ENCODE peak calls at places on chromosomes 3 and 15, in six cellular contexts. L is colonic mucosa, E is neuronal stem cell, F is PC-3, X is stomach, Y is RWPE1. J is an unnamed sample.

GRCh38 chr3:189041482-189042090 is 130.2 kb upstream of the TPRG1 start:
- DNase-seq in L (peak), E (peak), F (peak), X (peak), Y (peak), J (peak)

GRCh38 chr3:64972793-64973192 is 285.0 kb upstream of the ADAMTS9 start:
- DNase-seq in L (no peak), E (no peak), F (no peak), X (no peak), Y (no peak), J (no peak)

GRCh38 chr3:72587282-72587681 is 261.0 kb downstream of the SHQ1 start:
- DNase-seq in L (no peak), E (no peak), F (no peak), X (no peak), Y (no peak), J (no peak)

GRCh38 chr15:50189630-50190029 is 7.6 kb downstream of the SLC27A2 start:
- DNase-seq in L (no peak), E (no peak), F (no peak), X (no peak), Y (no peak), J (no peak)

GRCh38 chr15:69957175-69957574 is 140.5 kb downstream of the TLE3 start:
- DNase-seq in L (no peak), E (no peak), F (no peak), X (no peak), Y (no peak), J (no peak)

GRCh38 chr3:18988619-18989229 is 159.6 kb upstream of the KCNH8 start:
- DNase-seq in L (no peak), E (peak), F (peak), X (no peak), Y (no peak), J (no peak)

GRCh38 chr15:77455696-77456293 is 35.1 kb downstream of the HMG20A start:
- DNase-seq in L (no peak), E (no peak), F (no peak), X (no peak), Y (no peak), J (no peak)

GRCh38 chr3:42689421-42690014 is 4.2 kb downstream of the KLHL40 start:
- DNase-seq in L (no peak), E (no peak), F (no peak), X (no peak), Y (no peak), J (no peak)

GRCh38 chr15:24856397-24857093 is 98.2 kb upstream of the SNRPN start:
- DNase-seq in L (no peak), E (peak), F (no peak), X (no peak), Y (no peak), J (no peak)

GRCh38 chr3:104564045-104564643 is 802.6 kb upstream of the ALCAM start:
- DNase-seq in L (peak), E (no peak), F (peak), X (peak), Y (no peak), J (no peak)

GRCh38 chr15:44325568-44325967 is 37.0 kb downstream of the GOLM2 start:
- DNase-seq in L (no peak), E (peak), F (no peak), X (no peak), Y (no peak), J (no peak)

GRCh38 chr15:83561661-83562060 is 92.3 kb upstream of the ADAMTSL3 start:
- DNase-seq in L (no peak), E (no peak), F (no peak), X (no peak), Y (no peak), J (no peak)

GRCh38 chr15:68894208-68894607 is 36.1 kb upstream of the SPESP1 start:
- DNase-seq in L (no peak), E (no peak), F (no peak), X (no peak), Y (no peak), J (no peak)

GRCh38 chr3:116669576-116669975 is 40.0 kb upstream of the TUSC7 start:
- DNase-seq in L (no peak), E (no peak), F (no peak), X (no peak), Y (no peak), J (no peak)

GRCh38 chr3:175940881-175941280 is 1081.7 kb downstream of the NAALADL2 start:
- DNase-seq in L (no peak), E (no peak), F (peak), X (no peak), Y (no peak), J (no peak)

GRCh38 chr3:39103791-39104552 is 3.5 kb downstream of the GORASP1 start:
- DNase-seq in L (no peak), E (no peak), F (no peak), X (no peak), Y (no peak), J (no peak)

GRCh38 chr15:26087881-26088280 is 224.8 kb upstream of the ATP10A start:
- DNase-seq in L (no peak), E (no peak), F (no peak), X (no peak), Y (no peak), J (no peak)

GRCh38 chr3:172060234-172060633 is 20.9 kb downstream of the FNDC3B start:
- DNase-seq in L (no peak), E (no peak), F (no peak), X (no peak), Y (no peak), J (no peak)

GRCh38 chr3:157438371-157438735 is 1.7 kb downstream of the PTX3 start:
- DNase-seq in L (no peak), E (peak), F (peak), X (no peak), Y (no peak), J (no peak)

GRCh38 chr3:169227911-169228310 is 435.6 kb downstream of the MECOM start:
- DNase-seq in L (no peak), E (no peak), F (no peak), X (no peak), Y (no peak), J (no peak)

GRCh38 chr3:135994708-135995335 is 29.3 kb downstream of the PPP2R3A start:
- DNase-seq in L (no peak), E (no peak), F (no peak), X (no peak), Y (no peak), J (no peak)

GRCh38 chr3:99172736-99173657 is 271.5 kb upstream of the DCBLD2 start:
- DNase-seq in L (peak), E (peak), F (peak), X (peak), Y (peak), J (peak)

GRCh38 chr3:187982149-187982548 is 171.8 kb upstream of the LPP start:
- DNase-seq in L (no peak), E (no peak), F (no peak), X (no peak), Y (no peak), J (no peak)

GRCh38 chr3:59563966-59564365 is 514.1 kb upstream of the CFAP20DC start:
- DNase-seq in L (no peak), E (no peak), F (no peak), X (no peak), Y (no peak), J (no peak)

GRCh38 chr3:156434921-156435320 is 120.0 kb downstream of the SSR3 start:
- DNase-seq in L (no peak), E (no peak), F (no peak), X (no peak), Y (no peak), J (no peak)

GRCh38 chr15:95929232-95929846 is 401.2 kb upstream of the NR2F2 start:
- DNase-seq in L (no peak), E (no peak), F (no peak), X (no peak), Y (no peak), J (no peak)

GRCh38 chr3:65402597-65402996 is 636.1 kb downstream of the MAGI1 start:
- DNase-seq in L (no peak), E (no peak), F (peak), X (no peak), Y (peak), J (peak)

GRCh38 chr15:45448516-45448915 is 70.2 kb upstream of the GATM start:
- DNase-seq in L (peak), E (no peak), F (peak), X (no peak), Y (no peak), J (no peak)

GRCh38 chr3:140007946-140008692 is 73.1 kb downstream of the CLSTN2 start:
- DNase-seq in L (no peak), E (no peak), F (no peak), X (no peak), Y (no peak), J (no peak)

GRCh38 chr3:197171481-197172067 is 126.8 kb downstream of the DLG1 start:
- DNase-seq in L (no peak), E (no peak), F (peak), X (no peak), Y (no peak), J (no peak)

GRCh38 chr3:166291510-166291909 is 454.3 kb upstream of the BCHE start:
- DNase-seq in L (no peak), E (no peak), F (no peak), X (no peak), Y (no peak), J (no peak)

GRCh38 chr3:79517766-79518413 is 249.9 kb downstream of the ROBO1 start:
- DNase-seq in L (no peak), E (peak), F (peak), X (no peak), Y (no peak), J (no peak)

GRCh38 chr3:37183375-37183831 is 9.0 kb upstream of the LRRFIP2 start:
- DNase-seq in L (no peak), E (no peak), F (peak), X (no peak), Y (peak), J (peak)

DNA sequence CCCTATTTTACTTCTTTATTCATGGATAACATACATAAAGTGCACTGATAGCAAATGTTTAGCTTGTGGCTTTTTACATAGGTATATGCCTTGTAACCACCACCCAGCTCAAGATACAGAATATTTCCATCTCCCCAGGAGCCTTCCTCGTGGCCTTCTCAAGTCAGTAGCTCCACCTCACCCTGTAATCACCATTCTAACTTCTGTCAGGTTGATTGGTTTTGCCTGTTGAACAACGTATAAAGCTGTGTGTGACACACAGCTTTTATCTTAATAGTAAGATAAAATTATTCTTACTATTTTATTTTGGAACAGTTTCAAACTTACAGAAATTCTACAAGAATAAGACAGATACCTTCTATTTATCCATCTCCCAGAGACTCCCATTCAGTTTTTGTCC is 13.3 kb downstream of the ATG7 start:
- DNase-seq in L (no peak), E (no peak), F (no peak), X (no peak), Y (no peak), J (no peak)
- H3K27ac ChIP-seq in L (no peak), E (no peak), F (no peak), X (no peak), Y (peak), J (no peak)

GRCh38 chr15:73923488-73924164 is 2.6 kb upstream of the LOXL1 start:
- DNase-seq in L (no peak), E (no peak), F (no peak), X (no peak), Y (no peak), J (no peak)
- H3K27ac ChIP-seq in L (peak), E (no peak), F (peak), X (peak), Y (peak), J (peak)

GRCh38 chr15:63881431-63881830 is 47.7 kb upstream of the HERC1 start:
- DNase-seq in L (no peak), E (no peak), F (no peak), X (no peak), Y (no peak), J (no peak)
- H3K27ac ChIP-seq in L (no peak), E (no peak), F (no peak), X (no peak), Y (no peak), J (no peak)

GRCh38 chr3:57557088-57557537 is 1.0 kb downstream of the PDE12 start:
- DNase-seq in L (peak), E (peak), F (peak), X (peak), Y (no peak), J (no peak)
- H3K27ac ChIP-seq in L (peak), E (no peak), F (no peak), X (peak), Y (peak), J (peak)

GRCh38 chr3:126555795-126556636 is 2.7 kb downstream of the C3orf22 start:
- DNase-seq in L (no peak), E (no peak), F (no peak), X (peak), Y (no peak), J (no peak)

GRCh38 chr3:126556637-126557414 is 1.9 kb downstream of the C3orf22 start:
- DNase-seq in L (no peak), E (no peak), F (no peak), X (peak), Y (no peak), J (no peak)

GRCh38 chr3:126557761-126558160 is 971 bp downstream of the C3orf22 start:
- DNase-seq in L (no peak), E (no peak), F (no peak), X (peak), Y (no peak), J (no peak)

GRCh38 chr3:126557415-126557745 is 1.4 kb downstream of the C3orf22 start:
- DNase-seq in L (peak), E (no peak), F (no peak), X (peak), Y (no peak), J (no peak)

GRCh38 chr3:126558336-126559071 is at the start of gene C3orf22:
- DNase-seq in L (peak), E (no peak), F (no peak), X (peak), Y (no peak), J (no peak)
- H3K27ac ChIP-seq in L (no peak), E (no peak), F (no peak), X (no peak), Y (no peak), J (no peak)